ENCODE peak calls at places on chromosome 11, in five cellular contexts. R is progenitor cell of endocrine pancreas; I is heart right ventricle; Z is activated CD8-positive, alpha-beta T cell treated with anti-CD3 and anti-CD28 coated beads for 36 hours; Y is upper lobe of right lung. G is an unnamed sample.

GRCh38 chr11:11265994-11266606 is 87.0 kb downstream of the CSNK2A3 start:
- DNase-seq in R (peak; percentile 41), Z (peak; percentile 74), I (peak; percentile 27), Y (peak; percentile 80), G (no peak)

GRCh38 chr11:5618807-5619206 is 6.0 kb upstream of the TRIM34 start:
- DNase-seq in Z (no peak), I (no peak), Y (no peak), R (no peak), G (no peak)

GRCh38 chr11:1456596-1457325 is 29.8 kb downstream of the MOB2 start:
- DNase-seq in R (no peak), I (no peak), Y (no peak), Z (no peak), G (no peak)

GRCh38 chr11:63961608-63962412 is 12.6 kb upstream of the COX8A start:
- DNase-seq in Z (peak; percentile 35), I (no peak), Y (no peak), R (no peak), G (no peak)

GRCh38 chr11:14809466-14809865 is 82.6 kb downstream of the CYP2R1 start:
- DNase-seq in I (no peak), R (no peak), Z (no peak), Y (no peak), G (no peak)

GRCh38 chr11:125378596-125378995 is 117.5 kb downstream of the FEZ1 start:
- DNase-seq in Z (no peak), Y (no peak), I (no peak), R (no peak), G (no peak)

GRCh38 chr11:48087974-48088681 is 107.8 kb downstream of the PTPRJ start:
- DNase-seq in Y (no peak), I (peak; percentile 38), R (no peak), Z (no peak), G (no peak)

GRCh38 chr11:129639300-129639699 is 176.3 kb upstream of the TMEM45B start:
- DNase-seq in R (no peak), I (no peak), Z (peak; percentile 40), Y (no peak), G (no peak)

GRCh38 chr11:90930252-90930651 is 707.4 kb upstream of the CHORDC1 start:
- DNase-seq in I (no peak), R (no peak), Y (no peak), Z (no peak), G (no peak)

GRCh38 chr11:93089474-93090102 is 108.2 kb downstream of the SLC36A4 start:
- DNase-seq in Y (no peak), I (no peak), R (no peak), Z (no peak), G (no peak)
- TF ChIP-seq CTCF in Y (peak; percentile 37), I (peak; percentile 48), R (peak; percentile 48), Z (no peak), G (peak; percentile 21)

GRCh38 chr11:76686261-76687079 is 15.9 kb upstream of the LRRC32 start:
- DNase-seq in Z (peak; percentile 36), Y (no peak), I (no peak), R (no peak), G (no peak)
- TF ChIP-seq CTCF in Z (no peak), Y (no peak), I (no peak), R (no peak), G (no peak)

GRCh38 chr11:134393638-134394037 is 18.4 kb downstream of the B3GAT1 start:
- DNase-seq in R (no peak), I (no peak), Y (no peak), Z (no peak), G (no peak)
- TF ChIP-seq CTCF in R (peak; percentile 44), I (peak; percentile 23), Y (peak; percentile 23), Z (no peak), G (no peak)

GRCh38 chr11:72222907-72223614 is 1.5 kb upstream of the INPPL1 start:
- DNase-seq in R (peak; percentile 90), Z (peak; percentile 97), I (peak; percentile 96), Y (peak; percentile 98), G (peak; percentile 87)
- TF ChIP-seq CTCF in R (peak; percentile 13), Z (no peak), I (peak; percentile 54), Y (peak; percentile 23), G (peak; percentile 17)

GRCh38 chr11:61627831-61628753 is 47.2 kb upstream of the SYT7 start:
- DNase-seq in Z (peak; percentile 68), Y (peak; percentile 75), I (peak; percentile 77), R (peak; percentile 54), G (no peak)

GRCh38 chr11:61630104-61630503 is 49.2 kb upstream of the SYT7 start:
- DNase-seq in I (no peak), Y (no peak), R (no peak), Z (no peak), G (no peak)

GRCh38 chr11:61629082-61629481 is 48.2 kb upstream of the SYT7 start:
- DNase-seq in Y (no peak), Z (no peak), R (no peak), I (no peak), G (no peak)

GRCh38 chr11:61625525-61625924 is 44.6 kb upstream of the SYT7 start:
- DNase-seq in R (no peak), Y (no peak), Z (no peak), I (no peak), G (no peak)

DNA sequence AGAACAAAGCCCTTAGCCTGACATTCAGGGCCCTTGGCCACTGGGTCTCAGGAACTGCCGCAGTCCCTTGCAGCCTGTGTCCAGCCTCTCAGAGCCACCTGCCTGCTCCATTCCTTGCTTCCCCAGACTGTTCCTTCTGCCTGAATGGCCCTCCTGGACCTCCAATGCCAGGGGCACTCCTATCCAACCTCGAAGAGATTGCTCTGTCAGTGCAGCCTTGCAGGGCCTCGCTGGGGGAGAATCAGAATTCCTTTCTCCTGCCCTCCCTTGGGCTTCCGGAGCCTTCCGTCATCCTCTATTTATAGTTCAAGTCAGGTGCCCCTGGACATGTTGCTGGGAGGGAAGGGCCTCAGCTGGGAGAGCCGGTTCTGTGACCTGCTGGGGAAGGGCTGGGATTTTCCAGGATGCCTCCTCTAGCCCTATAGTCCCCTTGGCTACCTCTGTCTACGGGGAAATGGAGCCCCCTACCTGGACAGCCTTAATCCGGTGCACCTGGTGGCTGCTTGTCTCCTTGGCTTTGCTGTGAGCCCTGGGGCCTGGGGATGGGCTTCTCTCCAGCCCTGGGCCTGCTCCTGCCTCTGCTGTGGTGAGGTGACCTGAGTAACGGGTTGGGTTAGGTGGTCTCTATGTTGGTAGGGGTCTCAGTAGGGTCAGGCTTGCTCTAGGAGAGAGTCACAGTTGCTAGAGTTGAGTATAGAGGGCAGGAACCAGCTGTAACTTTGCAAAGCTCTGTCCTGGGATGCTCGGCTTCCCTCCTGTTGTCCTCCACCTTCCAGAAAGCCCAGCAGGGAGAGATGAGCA is 45.9 kb upstream of the SYT7 start:
- DNase-seq in Y (peak; percentile 87), I (peak; percentile 76), R (peak; percentile 52), Z (no peak), G (no peak)
- TF ChIP-seq CTCF in Y (no peak), I (no peak), R (peak; percentile 14), Z (no peak), G (no peak)

GRCh38 chr11:60923326-60923725 is 934 bp upstream of the TMEM132A start:
- DNase-seq in Y (no peak), R (no peak), I (no peak), Z (no peak), G (no peak)
- TF ChIP-seq CTCF in Y (no peak), R (no peak), I (no peak), Z (no peak), G (no peak)

G was measured in CD14-positive monocyte.